ENCODE peak calls at places on chromosomes 11 and 22, in seven cellular contexts. P is progenitor cell of endocrine pancreas; G is activated CD8-positive, alpha-beta memory T cell treated with anti-CD3 and anti-CD28 coated beads for 4 hours; B is GF-D8; V is NCI-H1436; I is GM03348; E is left ventricle myocardium superior. N is an unnamed sample.

GRCh38 chr11:45151362-45151982 is 5.0 kb downstream of the PRDM11 start:
- DNase-seq in I (no peak), V (no peak), B (no peak), G (no peak), E (no peak), P (no peak), N (no peak)

GRCh38 chr11:111975076-111975806 is 38.1 kb downstream of the DIXDC1 start:
- DNase-seq in E (no peak), V (no peak), B (no peak), P (no peak), G (no peak), I (peak; percentile 17), N (no peak)

GRCh38 chr11:86672007-86672621 is at the start of gene ME3:
- DNase-seq in B (peak; percentile 55), I (peak; percentile 69), E (peak; percentile 81), G (no peak), V (peak; percentile 46), P (peak; percentile 39), N (peak; percentile 86)

GRCh38 chr22:48089601-48090331 is 1327.3 kb downstream of the TBC1D22A start:
- DNase-seq in E (peak; percentile 57), P (no peak), V (no peak), B (no peak), I (peak; percentile 78), G (no peak), N (no peak)

GRCh38 chr11:10375280-10376048 is 70.6 kb downstream of the ADM start:
- DNase-seq in B (no peak), I (peak; percentile 72), P (no peak), V (no peak), G (no peak), E (no peak), N (no peak)

GRCh38 chr11:114195981-114196731 is 100.0 kb upstream of the NNMT start:
- DNase-seq in P (no peak), I (no peak), B (no peak), E (no peak), G (no peak), V (no peak), N (no peak)

GRCh38 chr11:65645710-65646109 is 7.8 kb downstream of the SIPA1 start:
- DNase-seq in P (no peak), G (no peak), B (no peak), E (no peak), V (no peak), I (peak; percentile 37), N (no peak)

GRCh38 chr11:126440792-126441514 is 85.5 kb downstream of the ST3GAL4 start:
- DNase-seq in P (peak; percentile 89), B (peak; percentile 80), I (peak; percentile 95), V (peak; percentile 76), E (peak; percentile 80), G (peak; percentile 36), N (peak; percentile 79)

GRCh38 chr11:62680825-62681240 is 2.0 kb upstream of the UBXN1 start:
- DNase-seq in I (peak; percentile 82), E (no peak), V (peak; percentile 65), P (no peak), B (peak; percentile 63), G (no peak), N (peak; percentile 40)